ENCODE peak calls at places on chromosomes 1 and 21, in five cellular contexts. One of them, this sample, is unnamed.
A peak's percentile ranks its signal among the peaks of the same experiment; 100 is the strongest.

GRCh38 chr21:43861716-43862115 is 3.3 kb upstream of the AGPAT3 start:
- DNase-seq in fibroblast of lung: no peak
- DNase-seq in right atrium auricular region: no peak
- DNase-seq in pancreas: no peak
- DNase-seq in astrocyte: no peak
- DNase-seq in this sample: no peak

GRCh38 chr1:109796484-109797305 is 33.0 kb upstream of the EPS8L3 start:
- DNase-seq in astrocyte: no peak
- DNase-seq in fibroblast of lung: peak; percentile 59
- DNase-seq in pancreas: no peak
- DNase-seq in right atrium auricular region: no peak
- DNase-seq in this sample: no peak

GRCh38 chr1:172638885-172639831 is 19.7 kb upstream of the FASLG start:
- DNase-seq in pancreas: no peak
- DNase-seq in astrocyte: peak; percentile 100
- DNase-seq in fibroblast of lung: peak; percentile 53
- DNase-seq in right atrium auricular region: no peak
- DNase-seq in this sample: peak; percentile 99

GRCh38 chr1:32496127-32496526 is 31.3 kb downstream of the ZBTB8B start:
- DNase-seq in right atrium auricular region: no peak
- DNase-seq in pancreas: no peak
- DNase-seq in astrocyte: peak; percentile 55
- DNase-seq in fibroblast of lung: peak; percentile 59
- DNase-seq in this sample: no peak

GRCh38 chr21:45319461-45320211 is 31.9 kb upstream of the POFUT2 start:
- DNase-seq in pancreas: peak; percentile 9
- DNase-seq in right atrium auricular region: no peak
- DNase-seq in fibroblast of lung: peak; percentile 85
- DNase-seq in astrocyte: peak; percentile 68
- DNase-seq in this sample: no peak

GRCh38 chr1:230026139-230026538 is 40.9 kb upstream of the GALNT2 start:
- DNase-seq in right atrium auricular region: no peak
- DNase-seq in pancreas: no peak
- DNase-seq in fibroblast of lung: no peak
- DNase-seq in astrocyte: no peak
- DNase-seq in this sample: no peak

GRCh38 chr1:31215083-31215570 is 24.6 kb downstream of the NKAIN1 start:
- DNase-seq in astrocyte: no peak
- DNase-seq in pancreas: no peak
- DNase-seq in right atrium auricular region: no peak
- DNase-seq in fibroblast of lung: no peak
- DNase-seq in this sample: no peak

GRCh38 chr1:42176902-42177519 is 12.5 kb upstream of the GUCA2A start:
- DNase-seq in right atrium auricular region: no peak
- DNase-seq in astrocyte: peak; percentile 35
- DNase-seq in pancreas: no peak
- DNase-seq in fibroblast of lung: peak; percentile 63
- DNase-seq in this sample: peak; percentile 14

GRCh38 chr1:29709711-29710169 is 473.4 kb downstream of the PTPRU start:
- DNase-seq in pancreas: no peak
- DNase-seq in astrocyte: peak; percentile 82
- DNase-seq in right atrium auricular region: no peak
- DNase-seq in fibroblast of lung: peak; percentile 49
- DNase-seq in this sample: no peak

GRCh38 chr1:235429143-235429542 is 61.9 kb downstream of the TBCE start:
- DNase-seq in fibroblast of lung: no peak
- DNase-seq in right atrium auricular region: no peak
- DNase-seq in pancreas: no peak
- DNase-seq in astrocyte: peak; percentile 22
- DNase-seq in this sample: no peak

GRCh38 chr1:161885013-161885412 is 118.9 kb downstream of the ATF6 start:
- DNase-seq in astrocyte: peak; percentile 88
- DNase-seq in pancreas: no peak
- DNase-seq in fibroblast of lung: peak; percentile 99
- DNase-seq in right atrium auricular region: no peak
- DNase-seq in this sample: no peak

GRCh38 chr1:73491641-73492040 is 706.3 kb downstream of the LRRIQ3 start:
- DNase-seq in right atrium auricular region: no peak
- DNase-seq in astrocyte: no peak
- DNase-seq in fibroblast of lung: no peak
- DNase-seq in pancreas: no peak
- DNase-seq in this sample: no peak

GRCh38 chr1:1291023-1291528 is 10.8 kb downstream of the SCNN1D start:
- DNase-seq in right atrium auricular region: no peak
- DNase-seq in pancreas: no peak
- DNase-seq in astrocyte: no peak
- DNase-seq in fibroblast of lung: no peak
- DNase-seq in this sample: no peak

GRCh38 chr1:223611939-223612338 is 53.6 kb downstream of the CAPN8 start:
- DNase-seq in pancreas: no peak
- DNase-seq in astrocyte: no peak
- DNase-seq in right atrium auricular region: no peak
- DNase-seq in fibroblast of lung: no peak
- DNase-seq in this sample: no peak

GRCh38 chr1:10687142-10687715 is 109.2 kb downstream of the CASZ1 start:
- DNase-seq in pancreas: peak; percentile 73
- DNase-seq in right atrium auricular region: no peak
- DNase-seq in fibroblast of lung: no peak
- DNase-seq in astrocyte: no peak
- DNase-seq in this sample: no peak

GRCh38 chr1:41155105-41155504 is 87.0 kb downstream of the SCMH1 start:
- DNase-seq in right atrium auricular region: no peak
- DNase-seq in astrocyte: no peak
- DNase-seq in pancreas: no peak
- DNase-seq in fibroblast of lung: no peak
- DNase-seq in this sample: no peak

GRCh38 chr1:235595079-235595478 is 54.5 kb downstream of the GNG4 start:
- DNase-seq in fibroblast of lung: no peak
- DNase-seq in astrocyte: no peak
- DNase-seq in pancreas: no peak
- DNase-seq in right atrium auricular region: no peak
- DNase-seq in this sample: no peak

GRCh38 chr1:212040629-212041028 is 5.1 kb downstream of the DTL start:
- DNase-seq in pancreas: no peak
- DNase-seq in fibroblast of lung: peak; percentile 29
- DNase-seq in right atrium auricular region: no peak
- DNase-seq in astrocyte: no peak
- DNase-seq in this sample: no peak

GRCh38 chr1:201002510-201002909 is 21.0 kb downstream of the KIF21B start:
- DNase-seq in right atrium auricular region: no peak
- DNase-seq in fibroblast of lung: no peak
- DNase-seq in astrocyte: no peak
- DNase-seq in pancreas: no peak
- DNase-seq in this sample: no peak

GRCh38 chr1:192630521-192631287 is 5.2 kb upstream of the RGS13 start:
- DNase-seq in right atrium auricular region: no peak
- DNase-seq in astrocyte: no peak
- DNase-seq in pancreas: no peak
- DNase-seq in fibroblast of lung: no peak
- DNase-seq in this sample: no peak

GRCh38 chr1:17276568-17276967 is 27.7 kb downstream of the PADI3 start:
- DNase-seq in right atrium auricular region: no peak
- DNase-seq in pancreas: no peak
- DNase-seq in astrocyte: peak; percentile 70
- DNase-seq in fibroblast of lung: no peak
- DNase-seq in this sample: no peak

GRCh38 chr1:207672525-207673130 is 27.7 kb downstream of the CR1L start:
- DNase-seq in right atrium auricular region: no peak
- DNase-seq in astrocyte: peak; percentile 6
- DNase-seq in fibroblast of lung: peak; percentile 57
- DNase-seq in pancreas: no peak
- DNase-seq in this sample: peak; percentile 21
- TF ChIP-seq CTCF in right atrium auricular region: peak; percentile 27
- TF ChIP-seq CTCF in astrocyte: peak; percentile 36
- TF ChIP-seq CTCF in fibroblast of lung: peak; percentile 38
- TF ChIP-seq CTCF in pancreas: no peak
- TF ChIP-seq CTCF in this sample: peak; percentile 55

DNA sequence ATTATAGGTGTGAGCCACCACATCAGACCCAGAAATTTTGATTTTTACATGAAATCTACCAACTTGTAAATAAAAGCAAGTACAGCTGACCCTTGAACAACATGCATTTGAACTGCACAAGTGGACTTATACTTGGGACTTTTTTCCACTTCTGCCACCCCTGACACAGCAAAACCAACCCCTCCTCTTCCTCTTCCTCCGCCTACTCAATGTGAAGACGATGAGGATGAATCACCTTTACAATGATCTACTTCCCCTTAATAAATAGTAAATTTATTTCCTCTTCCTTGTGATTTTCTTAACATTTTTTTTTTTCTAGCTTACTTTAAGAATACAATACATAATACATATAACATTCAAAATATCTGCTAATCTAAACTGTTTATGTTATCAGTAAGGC is 17.5 kb upstream of the YRDC start:
- DNase-seq in pancreas: no peak
- DNase-seq in fibroblast of lung: no peak
- DNase-seq in right atrium auricular region: no peak
- DNase-seq in astrocyte: no peak
- DNase-seq in this sample: no peak
- H3K4me3 ChIP-seq in pancreas: no peak overlapping the region
- H3K4me3 ChIP-seq in fibroblast of lung: no peak overlapping the region
- H3K4me3 ChIP-seq in right atrium auricular region: no peak overlapping the region
- H3K4me3 ChIP-seq in astrocyte: no peak overlapping the region
- H3K4me3 ChIP-seq in this sample: no peak overlapping the region

DNA sequence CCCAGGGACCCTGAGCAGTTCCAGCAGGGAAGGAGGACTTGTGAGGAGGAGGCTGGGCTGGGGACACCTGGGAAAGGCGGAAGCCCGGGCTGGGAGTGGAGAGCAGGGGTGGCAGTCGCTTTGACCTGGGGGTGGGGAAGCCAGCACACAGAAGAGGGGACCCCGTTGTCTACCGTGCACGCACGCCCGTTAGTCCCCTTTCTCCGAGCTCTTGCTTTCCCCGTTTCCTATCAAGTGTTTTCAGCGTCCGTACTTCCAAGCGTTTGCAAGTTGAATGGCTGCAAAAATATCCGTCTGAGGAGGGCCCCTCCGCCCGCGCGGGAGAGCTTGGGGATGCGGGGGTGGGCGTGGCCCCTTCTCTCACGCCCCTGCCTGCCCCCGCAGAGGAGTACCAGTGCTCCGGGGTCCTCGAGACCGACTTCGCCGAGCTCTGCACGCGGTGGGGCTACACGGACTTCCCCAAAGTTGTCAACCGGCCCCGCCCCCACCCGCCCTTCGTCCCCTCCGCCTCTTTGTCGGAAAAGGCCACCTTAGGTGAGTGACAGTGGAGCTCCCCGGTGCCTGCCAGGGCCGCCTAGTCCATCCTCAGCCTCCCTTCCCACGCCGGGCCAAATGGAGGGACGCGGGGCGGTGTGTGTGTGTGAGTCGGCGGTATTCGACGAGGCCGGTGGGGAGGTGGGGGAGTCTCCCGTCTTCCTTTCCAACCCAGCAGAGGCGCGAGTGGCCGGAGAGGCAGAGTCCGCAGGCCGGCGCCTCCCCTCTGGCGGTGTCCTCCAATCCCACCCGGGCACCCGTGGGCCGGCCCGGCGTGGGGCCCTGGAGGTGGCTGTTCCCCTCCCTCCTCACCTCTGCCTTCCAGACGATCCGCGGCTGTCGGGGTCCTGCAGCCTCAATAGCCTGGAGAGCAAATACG is 3.4 kb downstream of the LRRC71 start:
- DNase-seq in astrocyte: no peak
- DNase-seq in fibroblast of lung: no peak
- DNase-seq in right atrium auricular region: no peak
- DNase-seq in pancreas: no peak
- DNase-seq in this sample: no peak
- H3K27me3 ChIP-seq in astrocyte: peaks cover 48% of the 10 kb centered on the region
- H3K27me3 ChIP-seq in fibroblast of lung: peaks cover 28% of the 10 kb centered on the region
- H3K27me3 ChIP-seq in right atrium auricular region: peaks cover 20% of the 10 kb centered on the region
- H3K27me3 ChIP-seq in pancreas: no peaks in the 10 kb centered on the region
- H3K27me3 ChIP-seq in this sample: peaks cover 64% of the 10 kb centered on the region

DNA sequence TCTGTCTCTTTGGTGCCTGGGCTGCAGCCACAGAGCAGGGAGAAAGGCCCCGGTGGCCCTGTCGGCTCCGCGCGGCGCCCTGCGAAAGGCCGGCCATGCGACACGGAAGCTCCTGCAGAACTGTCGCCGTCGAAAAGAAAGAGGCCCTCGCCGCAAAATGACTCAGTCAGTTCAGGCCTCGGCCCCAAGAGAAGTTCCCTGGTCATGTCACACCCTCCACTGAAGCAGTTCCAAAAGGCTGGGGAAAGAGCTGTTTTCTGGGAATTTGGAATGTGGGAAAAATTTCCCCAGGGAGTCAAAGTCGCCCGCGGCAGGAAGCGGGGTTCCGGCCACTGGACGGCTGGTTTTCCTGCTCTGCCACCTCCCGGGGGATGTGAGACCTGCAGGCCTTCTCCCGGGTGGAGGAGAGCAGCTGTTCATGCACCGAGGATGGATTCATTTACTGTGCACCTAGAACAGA is 115.8 kb upstream of the ZNF678 start:
- DNase-seq in astrocyte: peak; percentile 12
- DNase-seq in fibroblast of lung: peak; percentile 30
- DNase-seq in pancreas: no peak
- DNase-seq in right atrium auricular region: no peak
- DNase-seq in this sample: no peak
- TF ChIP-seq CTCF in astrocyte: peak; percentile 41
- TF ChIP-seq CTCF in fibroblast of lung: peak; percentile 53
- TF ChIP-seq CTCF in pancreas: no peak
- TF ChIP-seq CTCF in right atrium auricular region: peak; percentile 75
- TF ChIP-seq CTCF in this sample: peak; percentile 67

DNA sequence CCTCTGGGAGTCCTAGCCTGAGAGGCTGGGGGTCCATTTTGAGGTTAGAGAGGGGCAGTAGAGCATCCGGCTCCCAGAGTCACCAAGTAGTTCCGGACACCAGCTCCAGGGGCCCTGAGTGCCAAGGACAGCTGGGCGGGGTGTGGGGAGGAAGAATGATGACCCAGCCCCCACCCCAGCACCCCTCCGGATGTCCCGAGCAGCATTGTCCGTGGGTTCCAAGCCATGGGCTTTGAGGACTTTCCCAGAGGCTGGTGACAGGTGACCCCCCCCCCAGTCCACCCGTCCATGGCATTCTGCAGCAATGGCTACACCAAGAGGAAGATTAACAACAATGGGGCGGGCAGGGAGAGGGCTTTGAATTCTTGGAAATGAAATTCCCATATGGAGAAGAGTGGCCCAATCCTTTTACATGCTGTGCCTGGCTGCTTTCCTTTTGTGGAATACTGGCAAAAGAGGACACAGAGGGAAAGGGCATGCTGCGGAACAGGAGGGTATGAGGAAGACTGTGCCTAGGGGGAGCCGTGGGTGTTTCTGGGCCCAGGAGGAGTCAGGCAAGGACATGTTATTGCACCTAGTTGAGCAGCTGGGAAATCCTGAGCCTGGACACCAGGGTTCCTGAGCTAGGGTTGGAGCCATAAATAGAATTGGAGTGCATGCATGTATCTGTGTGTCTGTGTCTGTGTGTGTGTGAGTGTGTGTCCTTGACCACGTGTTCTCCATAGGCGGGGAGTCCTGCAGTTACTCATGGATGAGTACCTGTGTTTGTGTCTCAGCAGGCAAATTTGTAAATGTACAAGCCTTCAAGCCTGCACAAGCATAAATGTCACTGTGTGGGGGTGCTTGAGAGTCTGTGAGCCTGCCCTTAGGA is 953 bp downstream of the ATP1A2 start:
- DNase-seq in fibroblast of lung: peak; percentile 67
- DNase-seq in right atrium auricular region: no peak
- DNase-seq in pancreas: no peak
- DNase-seq in astrocyte: peak; percentile 56
- DNase-seq in this sample: no peak
- H3K4me3 ChIP-seq in fibroblast of lung: no peak overlapping the region
- H3K4me3 ChIP-seq in right atrium auricular region: peak overlapping the region; percentile 54
- H3K4me3 ChIP-seq in pancreas: no peak overlapping the region
- H3K4me3 ChIP-seq in astrocyte: no peak overlapping the region
- H3K4me3 ChIP-seq in this sample: no peak overlapping the region